ENCODE peak calls at places on chromosomes 6 and 20, in four cellular contexts. X, W, P and Q are unnamed samples.

GRCh38 chr6:18763086-18763485 is 375.9 kb downstream of the RNF144B start:
- DNase-seq in P (no peak), X (no peak), W (no peak), Q (no peak)

GRCh38 chr6:151647871-151648639 is 154.2 kb downstream of the CCDC170 start:
- DNase-seq in P (no peak), W (peak; percentile 90), X (no peak), Q (no peak)

GRCh38 chr6:42106663-42107023 is 35.8 kb downstream of the C6orf132 start:
- DNase-seq in X (no peak), P (no peak), W (no peak), Q (no peak)

GRCh38 chr20:17674722-17675518 is 7.1 kb downstream of the RRBP1 start:
- DNase-seq in X (no peak), P (peak; percentile 37), W (no peak), Q (no peak)

GRCh38 chr6:34560366-34561226 is 4.5 kb upstream of the SPDEF start:
- DNase-seq in P (no peak), W (no peak), X (no peak), Q (peak; percentile 8)

GRCh38 chr6:66183982-66184555 is 477.0 kb upstream of the EYS start:
- DNase-seq in X (no peak), W (no peak), P (peak; percentile 27), Q (no peak)

GRCh38 chr20:47351643-47352331 is 4.7 kb downstream of the ZMYND8 start:
- DNase-seq in W (peak; percentile 81), X (no peak), P (no peak), Q (no peak)

GRCh38 chr20:32628960-32629530 is 43.9 kb upstream of the NOL4L start:
- DNase-seq in X (no peak), P (no peak), W (no peak), Q (no peak)

GRCh38 chr6:13811627-13812358 is 2.6 kb downstream of the MCUR1 start:
- DNase-seq in P (no peak), X (no peak), W (peak; percentile 11), Q (no peak)

GRCh38 chr20:47922280-47922675 is 137.0 kb upstream of the SULF2 start:
- DNase-seq in W (no peak), X (no peak), P (no peak), Q (no peak)

GRCh38 chr6:168209420-168209819 is 110.2 kb downstream of the DACT2 start:
- DNase-seq in W (no peak), P (no peak), X (peak; percentile 10), Q (no peak)

GRCh38 chr6:109794201-109794926 is 103.3 kb downstream of the FIG4 start:
- DNase-seq in X (no peak), W (peak; percentile 20), P (no peak), Q (no peak)

GRCh38 chr6:126672654-126673053 is 332.7 kb downstream of the CENPW start:
- DNase-seq in X (no peak), P (no peak), W (no peak), Q (no peak)

GRCh38 chr20:1815502-1816085 is 79.6 kb upstream of the SIRPA start:
- DNase-seq in P (no peak), X (no peak), W (no peak), Q (no peak)

GRCh38 chr20:45441746-45442145 is 25.8 kb downstream of the PIGT start:
- DNase-seq in X (no peak), P (no peak), W (no peak), Q (no peak)

GRCh38 chr6:25990172-25990873 is 27.7 kb downstream of the TRIM38 start:
- DNase-seq in X (no peak), P (no peak), W (no peak), Q (no peak)

GRCh38 chr6:24849713-24850112 is 51.0 kb upstream of the ARMH2 start:
- DNase-seq in P (no peak), X (no peak), W (no peak), Q (no peak)

DNA sequence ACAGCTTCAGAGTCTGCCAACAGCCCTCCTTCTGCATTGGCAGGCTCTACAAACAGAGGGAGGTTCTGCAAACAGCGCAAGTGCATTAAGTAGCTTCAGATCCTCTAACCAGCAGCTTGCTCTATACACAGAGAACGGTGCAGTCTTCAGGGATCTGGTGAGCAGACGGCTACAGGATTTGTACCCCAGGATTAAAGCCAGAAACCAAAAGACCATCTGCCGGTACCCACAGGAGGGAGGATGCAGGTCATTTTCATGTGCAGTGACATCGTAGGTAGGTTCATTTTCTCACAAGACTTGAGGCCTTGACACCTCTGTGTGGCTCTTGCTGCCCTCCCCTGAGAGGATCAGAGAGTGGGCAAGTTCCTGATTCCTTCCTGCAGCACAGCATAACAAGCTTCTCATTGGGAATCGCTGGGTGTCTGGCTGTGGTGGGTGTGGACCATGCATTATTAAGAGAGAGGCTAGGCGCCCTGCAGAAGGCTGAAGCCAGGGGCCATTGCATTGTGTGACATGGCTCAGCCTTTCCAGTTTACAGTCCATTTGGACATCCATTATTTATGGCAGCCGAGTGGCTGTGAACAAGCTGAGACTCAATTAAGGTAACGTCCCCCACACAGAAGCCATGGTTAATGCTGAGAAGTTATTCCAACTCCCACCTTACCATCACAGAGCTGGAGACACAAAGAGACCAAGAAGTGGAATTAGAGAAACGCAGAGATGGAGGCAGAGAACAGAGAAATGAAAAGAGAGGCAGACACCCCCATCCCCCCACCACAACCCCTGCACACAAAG is 250.0 kb downstream of the LRFN2 start:
- DNase-seq in X (no peak), P (no peak), W (no peak), Q (no peak)
- H3K27ac ChIP-seq in X (no peak overlapping the region), P (no peak overlapping the region), W (no peak overlapping the region), Q (no peak overlapping the region)

GRCh38 chr20:56766528-56766927 is 137.4 kb downstream of the TFAP2C start:
- DNase-seq in W (no peak), X (no peak), P (no peak), Q (no peak)
- H3K27ac ChIP-seq in W (no peak overlapping the region), X (no peak overlapping the region), P (no peak overlapping the region), Q (no peak overlapping the region)

DNA sequence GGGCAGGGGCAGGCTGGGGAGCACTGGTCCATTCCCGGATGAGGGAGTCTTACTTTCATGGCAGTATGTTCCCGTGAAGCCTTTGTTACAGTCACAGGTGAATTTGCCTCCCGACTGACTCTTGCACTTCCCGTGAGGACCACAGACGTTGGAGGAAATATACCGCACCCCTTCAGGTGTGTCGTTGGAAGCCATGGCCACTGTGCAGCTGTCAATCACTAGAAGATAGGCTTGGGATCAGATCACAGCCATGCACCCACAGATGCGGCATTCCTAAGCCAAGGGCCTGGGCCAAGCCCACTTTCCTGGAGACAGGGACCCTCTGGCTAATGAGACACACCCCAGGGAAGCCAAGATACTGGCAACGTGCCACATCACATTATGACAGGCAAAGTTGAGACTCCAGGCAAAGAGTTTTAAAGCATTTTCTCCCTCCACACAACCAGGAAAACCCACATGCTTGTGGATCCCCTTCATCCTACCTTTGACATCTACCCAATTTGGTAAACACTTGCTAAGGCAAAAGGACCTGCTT is 26.8 kb downstream of the JAG1 start:
- DNase-seq in P (no peak), W (no peak), X (no peak), Q (no peak)
- H3K27ac ChIP-seq in P (no peak overlapping the region), W (peak overlapping the region; percentile 10), X (peak overlapping the region; percentile 48), Q (no peak overlapping the region)

GRCh38 chr6:169383265-169383664 is 129.6 kb upstream of the THBS2 start:
- DNase-seq in X (no peak), P (no peak), W (no peak), Q (no peak)

GRCh38 chr6:169386431-169387057 is 132.9 kb upstream of the THBS2 start:
- DNase-seq in P (no peak), X (no peak), W (no peak), Q (no peak)

GRCh38 chr6:169385237-169385880 is 131.7 kb upstream of the THBS2 start:
- DNase-seq in X (no peak), P (no peak), W (no peak), Q (no peak)

GRCh38 chr6:169382735-169383134 is 129.1 kb upstream of the THBS2 start:
- DNase-seq in P (no peak), X (no peak), W (no peak), Q (no peak)

DNA sequence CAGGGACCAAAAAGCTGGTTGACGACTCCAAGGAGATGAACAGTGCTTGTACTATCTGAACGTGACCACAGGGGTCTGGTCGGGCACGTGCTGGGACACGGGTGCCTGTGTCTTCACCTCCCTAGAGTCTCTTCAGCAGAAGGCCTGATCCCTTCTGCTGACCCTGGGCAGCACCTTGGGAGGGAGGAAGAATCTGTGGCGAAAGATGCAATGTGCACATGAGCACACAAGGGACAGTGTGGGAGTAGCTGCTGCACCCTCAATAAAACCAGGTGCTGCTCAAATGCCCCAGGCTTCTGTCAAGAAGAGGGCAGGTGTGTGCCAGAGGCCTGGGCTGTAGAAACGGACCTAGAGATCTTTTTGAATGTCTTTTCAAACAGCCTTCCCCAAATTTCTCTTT is 130.6 kb upstream of the THBS2 start:
- DNase-seq in X (no peak), W (no peak), P (no peak), Q (no peak)
- H3K27ac ChIP-seq in X (no peak overlapping the region), W (no peak overlapping the region), P (no peak overlapping the region), Q (no peak overlapping the region)

GRCh38 chr20:52936368-52936986 is 35.7 kb upstream of the TSHZ2 start:
- DNase-seq in W (no peak), X (no peak), P (no peak), Q (no peak)
- H3K27ac ChIP-seq in W (no peak overlapping the region), X (no peak overlapping the region), P (no peak overlapping the region), Q (no peak overlapping the region)

GRCh38 chr20:31516651-31517050 is 2.4 kb downstream of the HM13 start:
- DNase-seq in P (no peak), W (no peak), X (no peak), Q (no peak)
- H3K27ac ChIP-seq in P (no peak overlapping the region), W (peak overlapping the region; percentile 83), X (no peak overlapping the region), Q (no peak overlapping the region)